ENCODE peak calls at places on chromosomes 1 and 21, in eight cellular contexts. B is gastrocnemius medialis, S is type B pancreatic cell, Z is lower lobe of right lung, R is nephron progenitor cell, F is H9, P is astrocyte of the spinal cord, C is fibroblast of mammary gland. X is an unnamed sample.

GRCh38 chr1:38476111-38476783 is 383.3 kb downstream of the RRAGC start:
- DNase-seq in F (peak), R (peak), S (no peak), P (no peak), B (no peak), Z (peak), C (no peak), X (peak)

GRCh38 chr1:36669297-36669696 is 186.6 kb upstream of the CSF3R start:
- DNase-seq in P (no peak), B (no peak), C (no peak), F (no peak), S (no peak), Z (no peak), R (no peak), X (no peak)

GRCh38 chr1:25544819-25545218 is 1.4 kb downstream of the LDLRAP1 start:
- DNase-seq in Z (peak), F (no peak), P (no peak), R (no peak), S (no peak), B (no peak), C (no peak), X (no peak)

GRCh38 chr1:31583995-31584868 is 7.9 kb downstream of the TINAGL1 start:
- DNase-seq in B (peak), S (peak), F (no peak), Z (peak), P (peak), R (no peak), C (peak), X (no peak)

GRCh38 chr1:31441073-31441472 is 28.1 kb downstream of the SERINC2 start:
- DNase-seq in F (no peak), C (no peak), B (no peak), Z (no peak), S (no peak), P (no peak), R (no peak), X (no peak)

GRCh38 chr1:187943606-187944403 is 1115.1 kb downstream of the PLA2G4A start:
- DNase-seq in S (no peak), F (no peak), C (no peak), Z (no peak), P (no peak), R (no peak), B (no peak), X (no peak)

GRCh38 chr1:226691257-226691656 is 47.8 kb downstream of the ITPKB start:
- DNase-seq in B (no peak), S (no peak), P (no peak), F (no peak), C (no peak), Z (no peak), R (no peak), X (no peak)

GRCh38 chr1:21655748-21656147 is 13.4 kb downstream of the RAP1GAP start:
- DNase-seq in P (no peak), C (no peak), B (no peak), R (no peak), S (no peak), Z (no peak), F (peak), X (no peak)

GRCh38 chr1:94579876-94580294 is 38.3 kb upstream of the F3 start:
- DNase-seq in Z (no peak), R (no peak), B (peak), C (peak), P (peak), S (no peak), F (peak), X (no peak)

GRCh38 chr1:61223140-61223539 is 140.8 kb downstream of the NFIA start:
- DNase-seq in Z (no peak), B (no peak), C (no peak), P (no peak), S (no peak), F (no peak), R (no peak), X (no peak)

GRCh38 chr1:89724369-89725015 is 91.6 kb downstream of the LRRC8C start:
- DNase-seq in Z (no peak), B (no peak), R (no peak), P (no peak), S (no peak), F (no peak), C (peak), X (no peak)

GRCh38 chr21:16579538-16579937 is 849.8 kb downstream of the USP25 start:
- DNase-seq in F (no peak), C (peak), Z (no peak), B (no peak), R (no peak), P (peak), S (no peak), X (no peak)

GRCh38 chr1:37865348-37866119 is 6.1 kb upstream of the MTF1 start:
- DNase-seq in R (no peak), C (peak), B (no peak), F (no peak), S (no peak), Z (no peak), P (peak), X (no peak)

GRCh38 chr1:214632091-214632490 is 29.1 kb downstream of the CENPF start:
- DNase-seq in R (no peak), F (no peak), P (no peak), S (no peak), B (no peak), C (no peak), Z (no peak), X (no peak)
- TF ChIP-seq CTCF in R (no peak), F (no peak), P (no peak), S (no peak), B (no peak), C (no peak), Z (no peak), X (no peak)

DNA sequence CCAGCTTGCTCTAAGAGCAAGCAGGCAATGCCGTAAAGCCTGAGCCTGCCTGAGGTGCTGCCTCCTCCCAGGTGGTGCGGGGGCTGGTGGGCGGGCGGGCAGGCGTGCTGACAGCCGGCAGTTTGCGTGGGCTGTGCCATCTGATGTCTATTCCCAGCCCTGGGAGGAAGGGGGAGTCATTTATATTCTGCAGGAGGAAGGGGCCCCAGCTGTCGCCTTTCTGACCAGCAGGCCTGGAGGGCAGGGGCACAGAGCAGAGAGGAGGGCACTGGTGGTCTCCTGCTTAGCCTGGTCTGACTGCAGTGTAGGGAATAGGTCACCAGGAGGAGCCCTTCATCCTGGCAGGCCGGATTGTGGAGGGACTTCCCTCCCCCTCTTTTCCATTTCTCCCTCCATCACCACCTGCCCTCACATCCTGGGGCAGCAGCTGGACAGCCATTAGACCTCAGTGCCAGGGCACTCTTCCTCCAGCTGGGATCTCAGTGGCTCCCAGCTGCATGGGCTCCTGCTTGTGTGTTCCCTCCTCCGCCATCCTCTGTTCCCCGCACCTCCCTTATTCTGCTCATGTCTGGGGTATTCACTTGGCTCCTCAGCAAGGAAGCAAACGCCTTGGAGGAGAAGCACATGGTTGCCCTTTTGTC is 4.4 kb downstream of the CYB561D1 start:
- DNase-seq in R (peak), Z (no peak), C (peak), P (peak), F (peak), B (peak), S (no peak), X (peak)
- TF ChIP-seq CTCF in R (peak), Z (peak), C (peak), P (peak), F (peak), B (peak), S (peak), X (peak)

DNA sequence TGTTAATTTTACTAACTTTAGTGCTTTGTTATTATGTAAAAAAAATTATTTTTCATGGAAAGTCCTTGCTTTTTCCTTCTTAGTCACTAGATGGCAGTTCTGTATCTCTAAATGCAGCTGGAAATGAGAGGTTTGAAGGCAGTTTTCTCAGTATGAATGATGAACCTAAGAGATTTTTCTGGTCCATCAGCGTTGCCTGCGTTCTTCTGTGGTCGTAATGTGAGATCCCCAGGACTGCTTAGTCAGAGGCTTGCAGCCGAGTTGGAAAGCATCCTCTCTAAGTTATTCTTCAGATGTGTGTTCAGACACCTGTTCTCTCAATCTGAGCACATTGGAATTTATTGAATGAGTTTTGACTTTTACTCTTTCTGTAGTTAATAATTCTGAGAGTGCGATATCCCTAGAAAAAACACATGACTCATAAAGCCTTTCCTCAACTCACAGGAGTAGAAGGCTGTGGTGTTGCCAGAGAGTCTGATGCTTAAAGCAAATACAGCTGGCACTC is 99.2 kb downstream of the FMN2 start:
- DNase-seq in Z (no peak), P (peak), R (peak), F (no peak), S (no peak), B (no peak), C (peak), X (no peak)
- TF ChIP-seq CTCF in Z (no peak), P (peak), R (peak), F (peak), S (peak), B (no peak), C (peak), X (peak)

GRCh38 chr21:45620201-45620600 is 23.3 kb upstream of the PCBP3 start:
- DNase-seq in B (no peak), S (no peak), R (no peak), C (no peak), P (no peak), Z (no peak), F (no peak), X (no peak)

GRCh38 chr21:45618287-45618686 is 25.2 kb upstream of the PCBP3 start:
- DNase-seq in B (no peak), Z (no peak), R (no peak), F (peak), C (peak), P (peak), S (no peak), X (no peak)

GRCh38 chr21:45615145-45615711 is 28.3 kb upstream of the PCBP3 start:
- DNase-seq in R (no peak), C (peak), Z (no peak), F (peak), P (peak), B (no peak), S (no peak), X (no peak)

GRCh38 chr21:45618846-45619485 is 24.6 kb upstream of the PCBP3 start:
- DNase-seq in C (peak), P (no peak), F (peak), Z (no peak), S (no peak), R (no peak), B (no peak), X (no peak)

DNA sequence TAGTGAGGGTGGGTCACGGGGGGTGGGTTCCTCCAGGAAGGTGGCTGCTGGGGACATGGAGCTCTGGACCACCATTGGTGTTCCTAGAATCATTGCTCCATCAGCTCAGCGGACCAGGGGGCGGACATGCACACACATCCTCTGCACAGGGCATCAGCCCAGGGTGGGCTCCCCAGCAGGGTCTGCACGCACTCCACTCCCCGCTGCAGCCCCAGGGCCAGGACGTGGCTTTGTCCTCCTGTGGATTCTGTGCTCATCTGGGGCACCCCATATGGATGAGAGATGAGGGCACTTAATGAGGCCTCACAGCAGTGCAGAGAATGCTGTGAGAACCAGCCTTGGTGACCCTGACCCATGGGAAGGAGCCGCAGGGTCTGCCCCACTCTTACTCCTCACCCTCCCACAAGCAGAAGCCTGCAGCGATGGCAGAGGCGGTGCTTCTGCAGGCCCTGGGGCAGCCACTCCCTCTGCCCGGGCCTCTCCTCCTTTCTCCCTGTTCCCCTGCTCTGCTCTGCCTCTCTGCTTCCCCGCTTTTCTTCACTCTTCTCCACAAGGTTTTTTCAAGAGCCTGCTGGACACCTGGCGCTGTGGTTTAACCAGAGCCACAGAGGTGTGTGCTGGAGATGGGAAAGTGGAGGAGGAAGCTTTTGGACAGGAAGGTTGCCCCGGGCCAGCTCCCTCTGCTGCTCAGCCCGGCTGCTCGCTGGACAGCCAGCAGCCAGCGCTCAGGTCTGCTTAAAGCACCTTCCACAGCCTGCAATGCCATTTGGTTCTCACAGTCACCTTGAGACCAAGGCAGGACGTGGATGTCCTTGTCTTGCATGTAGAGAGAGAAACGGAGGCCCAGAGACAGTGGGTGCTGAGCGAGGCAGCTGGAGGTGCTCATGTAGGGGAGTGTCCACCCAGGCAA is 26.2 kb upstream of the PCBP3 start:
- DNase-seq in S (no peak), Z (no peak), R (peak), P (no peak), C (no peak), F (peak), B (no peak), X (no peak)
- TF ChIP-seq CTCF in S (no peak), Z (no peak), R (no peak), P (no peak), C (no peak), F (peak), B (no peak), X (no peak)

GRCh38 chr1:8716238-8716637 is 101.2 kb downstream of the RERE start:
- DNase-seq in Z (no peak), B (no peak), F (no peak), P (no peak), R (no peak), S (no peak), C (no peak), X (no peak)

GRCh38 chr1:8721681-8722324 is 95.6 kb downstream of the RERE start:
- DNase-seq in Z (no peak), P (no peak), S (no peak), C (no peak), F (no peak), B (no peak), R (no peak), X (no peak)

GRCh38 chr1:8717148-8717547 is 100.3 kb downstream of the RERE start:
- DNase-seq in C (no peak), S (no peak), F (no peak), R (no peak), P (no peak), Z (no peak), B (no peak), X (no peak)

GRCh38 chr1:8720347-8720746 is 97.1 kb downstream of the RERE start:
- DNase-seq in C (no peak), F (no peak), P (no peak), S (no peak), Z (no peak), B (no peak), R (no peak), X (no peak)

GRCh38 chr1:8718878-8719361 is 98.5 kb downstream of the RERE start:
- DNase-seq in B (no peak), S (no peak), C (no peak), R (no peak), F (no peak), Z (no peak), P (no peak), X (peak)
- TF ChIP-seq CTCF in B (peak), S (peak), C (peak), R (no peak), F (peak), Z (no peak), P (peak), X (peak)

DNA sequence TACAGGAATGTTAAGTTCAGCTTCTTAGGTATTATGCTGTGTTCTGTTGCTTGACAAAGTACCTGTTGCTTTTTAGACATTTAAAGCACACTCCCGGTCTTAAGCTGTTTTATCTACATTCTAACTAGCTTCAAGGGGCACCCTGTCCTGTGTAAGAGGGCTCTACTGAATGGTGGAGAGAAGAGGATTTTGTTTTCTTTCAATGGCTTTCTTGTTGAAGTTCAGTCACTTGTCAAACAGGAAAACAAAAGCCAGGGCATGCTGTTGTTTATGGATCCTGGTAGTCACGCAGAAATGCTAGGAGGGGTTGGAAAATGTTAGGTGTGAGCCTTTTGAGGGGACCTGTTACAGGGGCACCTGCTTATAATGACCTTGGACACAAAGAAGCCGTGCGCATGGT is 30.7 kb downstream of the PGM1 start:
- DNase-seq in R (no peak), S (no peak), C (no peak), B (no peak), F (no peak), Z (no peak), P (no peak), X (no peak)
- TF ChIP-seq CTCF in R (no peak), S (no peak), C (no peak), B (no peak), F (no peak), Z (no peak), P (no peak), X (no peak)

DNA sequence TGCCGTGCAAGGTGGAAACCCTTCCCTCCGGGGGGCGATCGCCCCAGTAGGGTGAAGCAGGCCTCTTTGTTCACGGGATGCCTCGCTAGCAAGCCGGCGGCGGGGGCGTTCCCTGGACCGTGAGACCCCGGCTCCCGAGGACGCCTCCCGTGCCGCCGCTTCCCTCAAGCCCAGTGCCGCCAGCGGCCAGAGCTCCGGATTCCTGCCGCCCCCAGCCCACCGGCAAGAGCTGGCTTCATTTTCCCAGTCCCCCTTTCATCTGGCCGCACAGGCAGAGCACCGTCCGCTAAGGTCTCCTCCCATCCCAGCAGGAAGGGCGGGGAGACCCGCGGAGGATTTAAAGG is 16.3 kb downstream of the IER5 start:
- DNase-seq in S (peak), C (no peak), Z (peak), B (no peak), R (peak), P (no peak), F (peak), X (peak)
- TF ChIP-seq CTCF in S (peak), C (no peak), Z (no peak), B (no peak), R (no peak), P (peak), F (peak), X (peak)

X was measured in glutamatergic neuron.